ENCODE peak calls at places on chromosomes 2 and 18, in eight cellular contexts. T is HepG2, S is IMR-90, J is right lobe of liver, N is A549, K is testis, F is esophagus squamous epithelium, D is H1. B is an unnamed sample.
A peak's percentile ranks its signal among the peaks of the same experiment; 100 is the strongest.

GRCh38 chr18:42675810-42676209 is 439.7 kb downstream of the RIT2 start:
- DNase-seq in T (no peak), S (no peak), J (no peak), N (no peak), K (no peak), F (no peak), D (no peak), B (no peak)

GRCh38 chr2:195837987-195838386 is 181.0 kb downstream of the SLC39A10 start:
- DNase-seq in T (no peak), S (peak; percentile 68), J (no peak), N (no peak), K (no peak), F (no peak), D (no peak), B (no peak)

GRCh38 chr2:229922449-229923386 is at the start of gene FBXO36:
- DNase-seq in T (peak; percentile 65), S (peak; percentile 54), J (peak; percentile 89), N (peak; percentile 37), K (peak; percentile 94), F (peak; percentile 75), D (no peak), B (peak; percentile 96)

GRCh38 chr2:189466656-189467055 is 25.4 kb downstream of the WDR75 start:
- DNase-seq in T (peak; percentile 55), S (peak; percentile 50), J (no peak), N (peak; percentile 9), K (no peak), F (no peak), D (no peak), B (no peak)

GRCh38 chr2:1627628-1628371 is 116.5 kb downstream of the PXDN start:
- DNase-seq in T (no peak), S (no peak), J (no peak), N (no peak), K (no peak), F (no peak), D (no peak), B (peak; percentile 38)

GRCh38 chr2:12714391-12715221 is 2.1 kb upstream of the TRIB2 start:
- DNase-seq in T (no peak), S (peak; percentile 35), J (no peak), N (no peak), K (peak; percentile 69), F (no peak), D (no peak), B (no peak)

GRCh38 chr18:58581265-58581664 is 47.6 kb downstream of the ALPK2 start:
- DNase-seq in T (no peak), S (peak; percentile 92), J (no peak), N (peak; percentile 31), K (no peak), F (no peak), D (no peak), B (no peak)

GRCh38 chr2:177710003-177710411 is 317.4 kb downstream of the AGPS start:
- DNase-seq in T (no peak), S (no peak), J (no peak), N (no peak), K (no peak), F (no peak), D (no peak), B (no peak)

GRCh38 chr2:167964650-167965404 is 282.6 kb downstream of the STK39 start:
- DNase-seq in T (peak; percentile 10), S (peak; percentile 18), J (no peak), N (no peak), K (no peak), F (no peak), D (no peak), B (no peak)

GRCh38 chr2:28869494-28870145 is 489 bp downstream of the TRMT61B start:
- DNase-seq in T (no peak), S (no peak), J (peak; percentile 34), N (no peak), K (no peak), F (no peak), D (no peak), B (peak; percentile 84)

GRCh38 chr18:48409591-48410094 is 460 bp upstream of the ZBTB7C start:
- DNase-seq in T (no peak), S (no peak), J (peak; percentile 39), N (no peak), K (peak; percentile 75), F (no peak), D (peak; percentile 71), B (peak; percentile 77)

GRCh38 chr2:189074496-189074895 is 100.3 kb downstream of the COL3A1 start:
- DNase-seq in T (no peak), S (no peak), J (no peak), N (no peak), K (no peak), F (no peak), D (no peak), B (no peak)

GRCh38 chr2:172329404-172330059 is 97.9 kb upstream of the ITGA6 start:
- DNase-seq in T (no peak), S (no peak), J (peak; percentile 23), N (no peak), K (no peak), F (no peak), D (no peak), B (peak; percentile 87)

GRCh38 chr2:219418155-219418569 is at the start of gene DES:
- DNase-seq in T (no peak), S (no peak), J (no peak), N (no peak), K (no peak), F (no peak), D (no peak), B (no peak)

GRCh38 chr2:219416938-219417337 is 1.2 kb upstream of the DES start:
- DNase-seq in T (no peak), S (no peak), J (no peak), N (no peak), K (no peak), F (no peak), D (no peak), B (no peak)

GRCh38 chr2:219417374-219417773 is 803 bp upstream of the DES start:
- DNase-seq in T (no peak), S (no peak), J (no peak), N (no peak), K (no peak), F (no peak), D (no peak), B (no peak)

GRCh38 chr2:219419331-219420197 is 1.4 kb downstream of the DES start:
- DNase-seq in T (no peak), S (no peak), J (no peak), N (no peak), K (no peak), F (no peak), D (no peak), B (no peak)

GRCh38 chr2:219418570-219419189 is 503 bp downstream of the DES start:
- DNase-seq in T (no peak), S (no peak), J (no peak), N (no peak), K (peak; percentile 44), F (no peak), D (no peak), B (no peak)
- TF ChIP-seq POLR2A in T (no peak), S (no peak), J (no peak), N (no peak), K (no peak), F (no peak), D (no peak), B (no peak)

DNA sequence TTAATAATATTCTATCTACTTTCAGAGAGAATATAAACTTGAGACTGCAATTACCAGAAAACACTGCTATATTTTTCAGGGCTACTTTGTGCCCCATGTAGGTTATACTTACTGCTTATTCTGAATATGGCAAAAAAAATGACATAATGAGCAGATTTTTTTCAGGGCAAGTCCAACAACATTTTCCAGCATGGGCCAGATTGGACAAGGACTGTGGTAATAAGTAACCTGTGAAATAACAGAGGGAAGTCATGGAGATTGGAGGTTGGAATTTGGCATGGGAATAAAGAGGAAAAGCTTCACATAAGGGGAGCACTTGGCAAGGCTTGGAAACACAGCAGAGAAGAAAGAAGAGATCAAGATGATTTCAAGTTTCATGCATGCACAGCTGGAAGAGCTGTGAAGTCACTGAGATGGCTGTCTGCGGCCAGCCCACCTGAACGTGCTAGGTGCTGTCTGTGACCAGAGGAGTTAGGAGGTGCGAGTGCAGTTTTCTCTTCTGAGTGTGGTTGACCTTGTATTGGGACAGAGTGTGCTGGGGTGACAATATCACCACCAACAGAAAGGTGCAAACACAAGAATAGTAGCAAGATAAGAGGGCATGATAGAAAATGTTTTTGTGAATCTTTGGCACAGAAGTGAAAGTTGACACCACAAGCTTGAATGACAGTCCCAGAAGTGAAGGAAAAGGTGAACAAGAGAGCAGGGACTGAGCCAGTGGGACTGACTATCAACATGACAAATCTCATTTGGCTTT is 71.1 kb upstream of the DSC1 start:
- DNase-seq in T (peak; percentile 44), S (no peak), J (no peak), N (no peak), K (no peak), F (no peak), D (no peak), B (no peak)
- H3K4me3 ChIP-seq in T (peak overlapping the region; percentile 1), S (no peak overlapping the region), J (peak overlapping the region; percentile 19), N (no peak overlapping the region), K (no peak overlapping the region), F (no peak overlapping the region), D (no peak overlapping the region), B (no peak overlapping the region)

GRCh38 chr2:239247401-239248245 is 153.2 kb downstream of the HDAC4 start:
- DNase-seq in T (peak; percentile 76), S (no peak), J (no peak), N (no peak), K (no peak), F (no peak), D (no peak), B (peak; percentile 51)

GRCh38 chr2:239245872-239246701 is 154.7 kb downstream of the HDAC4 start:
- DNase-seq in T (no peak), S (no peak), J (peak; percentile 23), N (no peak), K (no peak), F (no peak), D (no peak), B (peak; percentile 74)

GRCh38 chr2:239245107-239245506 is 155.7 kb downstream of the HDAC4 start:
- DNase-seq in T (no peak), S (no peak), J (no peak), N (no peak), K (no peak), F (no peak), D (no peak), B (peak; percentile 8)

GRCh38 chr2:239244625-239245024 is 156.2 kb downstream of the HDAC4 start:
- DNase-seq in T (no peak), S (no peak), J (no peak), N (no peak), K (no peak), F (no peak), D (no peak), B (peak; percentile 43)

DNA sequence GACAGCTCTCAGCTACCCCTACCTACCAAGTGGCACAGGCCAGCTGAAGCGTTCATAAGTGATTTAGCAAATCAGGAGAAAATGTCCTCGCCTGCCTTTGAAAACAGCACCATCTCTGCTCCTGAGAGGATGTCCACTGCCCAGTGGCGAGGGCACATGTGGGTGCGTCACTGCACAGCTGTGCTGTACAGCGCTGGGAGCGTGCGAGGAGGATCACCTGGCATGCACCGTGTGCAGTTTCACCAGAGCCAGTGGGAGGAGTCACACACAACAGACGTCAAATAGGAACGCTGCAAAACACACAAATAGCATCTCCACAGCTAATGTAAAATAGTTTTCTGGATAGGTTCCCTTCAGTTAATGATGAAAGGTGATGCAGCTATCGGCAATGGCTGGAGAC is 154.1 kb downstream of the HDAC4 start:
- DNase-seq in T (no peak), S (no peak), J (no peak), N (no peak), K (no peak), F (no peak), D (no peak), B (peak; percentile 25)
- TF ChIP-seq POLR2A in T (no peak), S (no peak), J (no peak), N (no peak), K (no peak), F (no peak), D (no peak), B (no peak)

GRCh38 chr2:175855794-175856453 is 146.1 kb downstream of the LNPK start:
- DNase-seq in T (no peak), S (peak; percentile 45), J (no peak), N (no peak), K (no peak), F (no peak), D (no peak), B (no peak)
- H3K4me3 ChIP-seq in T (no peak overlapping the region), S (no peak overlapping the region), J (no peak overlapping the region), N (no peak overlapping the region), K (no peak overlapping the region), F (no peak overlapping the region), D (no peak overlapping the region), B (no peak overlapping the region)

B was measured in spleen.